ENCODE peak calls at places on chromosomes 5 and 9, in seven cellular contexts. One of them, this sample, is unnamed.

GRCh38 chr9:88530051-88530450 is 4.9 kb upstream of the NXNL2 start:
- DNase-seq in astrocyte of the spinal cord: peak; percentile 74
- DNase-seq in NCI-H187: no peak
- DNase-seq in GM03348: peak; percentile 69
- DNase-seq in NCI-H2171 treated with DMSO at 0.1 percent for 48 hours: no peak
- DNase-seq in NCI-H1417: no peak
- DNase-seq in NT2/D1: no peak
- DNase-seq in this sample: no peak

GRCh38 chr5:52043137-52043536 is 659.9 kb downstream of the ISL1 start:
- DNase-seq in NCI-H187: peak; percentile 49
- DNase-seq in NT2/D1: no peak
- DNase-seq in GM03348: no peak
- DNase-seq in NCI-H1417: no peak
- DNase-seq in astrocyte of the spinal cord: no peak
- DNase-seq in NCI-H2171 treated with DMSO at 0.1 percent for 48 hours: no peak
- DNase-seq in this sample: no peak

GRCh38 chr5:126982195-126982594 is 48.2 kb downstream of the MARCHF3 start:
- DNase-seq in astrocyte of the spinal cord: no peak
- DNase-seq in GM03348: no peak
- DNase-seq in NCI-H187: no peak
- DNase-seq in NCI-H2171 treated with DMSO at 0.1 percent for 48 hours: no peak
- DNase-seq in NT2/D1: no peak
- DNase-seq in NCI-H1417: no peak
- DNase-seq in this sample: no peak

GRCh38 chr5:173774212-173774850 is 113.8 kb upstream of the CPEB4 start:
- DNase-seq in NCI-H1417: no peak
- DNase-seq in GM03348: no peak
- DNase-seq in astrocyte of the spinal cord: no peak
- DNase-seq in NCI-H2171 treated with DMSO at 0.1 percent for 48 hours: no peak
- DNase-seq in NT2/D1: no peak
- DNase-seq in NCI-H187: no peak
- DNase-seq in this sample: no peak

GRCh38 chr5:1318659-1319251 is 23.9 kb upstream of the TERT start:
- DNase-seq in NCI-H1417: no peak
- DNase-seq in astrocyte of the spinal cord: no peak
- DNase-seq in GM03348: no peak
- DNase-seq in NT2/D1: no peak
- DNase-seq in NCI-H2171 treated with DMSO at 0.1 percent for 48 hours: no peak
- DNase-seq in NCI-H187: peak; percentile 53
- DNase-seq in this sample: no peak

GRCh38 chr5:144405986-144406385 is 235.3 kb downstream of the KCTD16 start:
- DNase-seq in NT2/D1: no peak
- DNase-seq in NCI-H1417: peak; percentile 41
- DNase-seq in GM03348: no peak
- DNase-seq in astrocyte of the spinal cord: no peak
- DNase-seq in NCI-H187: no peak
- DNase-seq in NCI-H2171 treated with DMSO at 0.1 percent for 48 hours: no peak
- DNase-seq in this sample: no peak

GRCh38 chr9:110971705-110972104 is 66.6 kb downstream of the LPAR1 start:
- DNase-seq in NCI-H1417: no peak
- DNase-seq in NCI-H2171 treated with DMSO at 0.1 percent for 48 hours: no peak
- DNase-seq in NT2/D1: no peak
- DNase-seq in astrocyte of the spinal cord: no peak
- DNase-seq in GM03348: no peak
- DNase-seq in NCI-H187: no peak
- DNase-seq in this sample: no peak

GRCh38 chr9:22645893-22646292 is 199.3 kb downstream of the DMRTA1 start:
- DNase-seq in NCI-H2171 treated with DMSO at 0.1 percent for 48 hours: no peak
- DNase-seq in GM03348: no peak
- DNase-seq in astrocyte of the spinal cord: peak; percentile 14
- DNase-seq in NCI-H1417: no peak
- DNase-seq in NCI-H187: no peak
- DNase-seq in NT2/D1: no peak
- DNase-seq in this sample: no peak

GRCh38 chr5:15943487-15943886 is 236.1 kb downstream of the MARCHF11 start:
- DNase-seq in astrocyte of the spinal cord: peak; percentile 28
- DNase-seq in NCI-H187: no peak
- DNase-seq in NCI-H2171 treated with DMSO at 0.1 percent for 48 hours: no peak
- DNase-seq in GM03348: peak; percentile 49
- DNase-seq in NT2/D1: no peak
- DNase-seq in NCI-H1417: no peak
- DNase-seq in this sample: no peak

GRCh38 chr9:115034801-115035200 is 83.2 kb downstream of the TNC start:
- DNase-seq in astrocyte of the spinal cord: peak; percentile 89
- DNase-seq in NCI-H1417: no peak
- DNase-seq in NCI-H2171 treated with DMSO at 0.1 percent for 48 hours: no peak
- DNase-seq in NCI-H187: no peak
- DNase-seq in GM03348: peak; percentile 81
- DNase-seq in NT2/D1: no peak
- DNase-seq in this sample: no peak

GRCh38 chr5:95801961-95802360 is 20.6 kb downstream of the GLRX start:
- DNase-seq in NCI-H187: no peak
- DNase-seq in GM03348: no peak
- DNase-seq in NCI-H1417: no peak
- DNase-seq in astrocyte of the spinal cord: no peak
- DNase-seq in NCI-H2171 treated with DMSO at 0.1 percent for 48 hours: no peak
- DNase-seq in NT2/D1: no peak
- DNase-seq in this sample: no peak

GRCh38 chr5:56552612-56553268 is 262.6 kb upstream of the MAP3K1 start:
- DNase-seq in GM03348: no peak
- DNase-seq in NCI-H2171 treated with DMSO at 0.1 percent for 48 hours: no peak
- DNase-seq in NCI-H1417: no peak
- DNase-seq in NCI-H187: no peak
- DNase-seq in NT2/D1: no peak
- DNase-seq in astrocyte of the spinal cord: peak; percentile 4
- DNase-seq in this sample: no peak

GRCh38 chr5:89233462-89233861 is 350.5 kb upstream of the MEF2C start:
- DNase-seq in NCI-H2171 treated with DMSO at 0.1 percent for 48 hours: no peak
- DNase-seq in GM03348: no peak
- DNase-seq in NT2/D1: no peak
- DNase-seq in astrocyte of the spinal cord: no peak
- DNase-seq in NCI-H187: no peak
- DNase-seq in NCI-H1417: no peak
- DNase-seq in this sample: no peak

GRCh38 chr5:76664065-76664464 is 40.9 kb upstream of the F2RL2 start:
- DNase-seq in NT2/D1: no peak
- DNase-seq in GM03348: no peak
- DNase-seq in astrocyte of the spinal cord: no peak
- DNase-seq in NCI-H2171 treated with DMSO at 0.1 percent for 48 hours: no peak
- DNase-seq in NCI-H1417: no peak
- DNase-seq in NCI-H187: no peak
- DNase-seq in this sample: no peak

GRCh38 chr9:111297061-111297824 is 32.8 kb downstream of the OR2K2 start:
- DNase-seq in NCI-H1417: no peak
- DNase-seq in NCI-H2171 treated with DMSO at 0.1 percent for 48 hours: no peak
- DNase-seq in NCI-H187: no peak
- DNase-seq in NT2/D1: no peak
- DNase-seq in astrocyte of the spinal cord: peak; percentile 14
- DNase-seq in GM03348: no peak
- DNase-seq in this sample: no peak

GRCh38 chr5:1480806-1481205 is 35.6 kb upstream of the SLC6A3 start:
- DNase-seq in astrocyte of the spinal cord: no peak
- DNase-seq in NCI-H1417: no peak
- DNase-seq in NCI-H2171 treated with DMSO at 0.1 percent for 48 hours: no peak
- DNase-seq in NT2/D1: no peak
- DNase-seq in NCI-H187: no peak
- DNase-seq in GM03348: no peak
- DNase-seq in this sample: no peak

GRCh38 chr5:170315154-170315553 is 17.6 kb upstream of the LCP2 start:
- DNase-seq in NCI-H187: no peak
- DNase-seq in NCI-H2171 treated with DMSO at 0.1 percent for 48 hours: no peak
- DNase-seq in GM03348: no peak
- DNase-seq in astrocyte of the spinal cord: no peak
- DNase-seq in NT2/D1: no peak
- DNase-seq in NCI-H1417: no peak
- DNase-seq in this sample: no peak

GRCh38 chr5:151239237-151239861 is 13.6 kb upstream of the GM2A start:
- DNase-seq in NCI-H1417: peak; percentile 46
- DNase-seq in NT2/D1: no peak
- DNase-seq in NCI-H2171 treated with DMSO at 0.1 percent for 48 hours: no peak
- DNase-seq in GM03348: peak; percentile 77
- DNase-seq in NCI-H187: peak; percentile 42
- DNase-seq in astrocyte of the spinal cord: peak; percentile 69
- DNase-seq in this sample: no peak

GRCh38 chr9:88236531-88237453 is 98.5 kb upstream of the SPATA31C2 start:
- DNase-seq in NCI-H187: no peak
- DNase-seq in GM03348: peak; percentile 80
- DNase-seq in NCI-H1417: no peak
- DNase-seq in NCI-H2171 treated with DMSO at 0.1 percent for 48 hours: peak; percentile 1
- DNase-seq in astrocyte of the spinal cord: no peak
- DNase-seq in NT2/D1: no peak
- DNase-seq in this sample: no peak

GRCh38 chr9:96574455-96574854 is 45.2 kb downstream of the CDC14B start:
- DNase-seq in NCI-H2171 treated with DMSO at 0.1 percent for 48 hours: no peak
- DNase-seq in NCI-H1417: no peak
- DNase-seq in GM03348: no peak
- DNase-seq in NCI-H187: no peak
- DNase-seq in NT2/D1: no peak
- DNase-seq in astrocyte of the spinal cord: no peak
- DNase-seq in this sample: no peak

GRCh38 chr5:130868186-130868821 is 296.8 kb downstream of the HINT1 start:
- DNase-seq in GM03348: peak; percentile 47
- DNase-seq in NT2/D1: no peak
- DNase-seq in astrocyte of the spinal cord: peak; percentile 25
- DNase-seq in NCI-H1417: no peak
- DNase-seq in NCI-H187: no peak
- DNase-seq in NCI-H2171 treated with DMSO at 0.1 percent for 48 hours: no peak
- DNase-seq in this sample: no peak

GRCh38 chr9:104872959-104873850 is 54.8 kb downstream of the ABCA1 start:
- DNase-seq in NCI-H2171 treated with DMSO at 0.1 percent for 48 hours: no peak
- DNase-seq in NCI-H187: no peak
- DNase-seq in NCI-H1417: no peak
- DNase-seq in astrocyte of the spinal cord: peak; percentile 95
- DNase-seq in NT2/D1: no peak
- DNase-seq in GM03348: peak; percentile 84
- DNase-seq in this sample: no peak

GRCh38 chr9:82882133-82882532 is 180.8 kb downstream of the RASEF start:
- DNase-seq in NCI-H2171 treated with DMSO at 0.1 percent for 48 hours: no peak
- DNase-seq in NT2/D1: no peak
- DNase-seq in astrocyte of the spinal cord: peak; percentile 39
- DNase-seq in GM03348: no peak
- DNase-seq in NCI-H187: no peak
- DNase-seq in NCI-H1417: no peak
- DNase-seq in this sample: no peak

GRCh38 chr5:83721878-83722779 is 1.5 kb upstream of the HAPLN1 start:
- DNase-seq in astrocyte of the spinal cord: peak; percentile 88
- DNase-seq in NT2/D1: peak; percentile 52
- DNase-seq in NCI-H1417: peak; percentile 81
- DNase-seq in GM03348: peak; percentile 89
- DNase-seq in NCI-H187: peak; percentile 59
- DNase-seq in NCI-H2171 treated with DMSO at 0.1 percent for 48 hours: peak; percentile 16
- DNase-seq in this sample: no peak

GRCh38 chr5:145178667-145179523 is 656.2 kb downstream of the PRELID2 start:
- DNase-seq in NCI-H187: no peak
- DNase-seq in NCI-H2171 treated with DMSO at 0.1 percent for 48 hours: no peak
- DNase-seq in NCI-H1417: no peak
- DNase-seq in astrocyte of the spinal cord: no peak
- DNase-seq in GM03348: peak; percentile 32
- DNase-seq in NT2/D1: peak; percentile 27
- DNase-seq in this sample: no peak

GRCh38 chr5:125257057-125257970 is 510.9 kb upstream of the ZNF608 start:
- DNase-seq in GM03348: peak; percentile 19
- DNase-seq in NT2/D1: no peak
- DNase-seq in NCI-H187: no peak
- DNase-seq in NCI-H1417: peak; percentile 76
- DNase-seq in NCI-H2171 treated with DMSO at 0.1 percent for 48 hours: peak; percentile 14
- DNase-seq in astrocyte of the spinal cord: no peak
- DNase-seq in this sample: no peak

GRCh38 chr9:128107971-128108783 is 19.4 kb downstream of the PTGES2 start:
- DNase-seq in NCI-H187: no peak
- DNase-seq in GM03348: no peak
- DNase-seq in astrocyte of the spinal cord: no peak
- DNase-seq in NCI-H1417: no peak
- DNase-seq in NT2/D1: no peak
- DNase-seq in NCI-H2171 treated with DMSO at 0.1 percent for 48 hours: no peak
- DNase-seq in this sample: no peak

GRCh38 chr9:77954018-77954417 is 77.6 kb downstream of the GNAQ start:
- DNase-seq in GM03348: no peak
- DNase-seq in NCI-H187: no peak
- DNase-seq in NT2/D1: no peak
- DNase-seq in astrocyte of the spinal cord: no peak
- DNase-seq in NCI-H2171 treated with DMSO at 0.1 percent for 48 hours: no peak
- DNase-seq in NCI-H1417: no peak
- DNase-seq in this sample: no peak

GRCh38 chr9:82140471-82140870 is 151.9 kb downstream of the SPATA31D1 start:
- DNase-seq in GM03348: no peak
- DNase-seq in NCI-H2171 treated with DMSO at 0.1 percent for 48 hours: no peak
- DNase-seq in NCI-H1417: no peak
- DNase-seq in astrocyte of the spinal cord: no peak
- DNase-seq in NT2/D1: no peak
- DNase-seq in NCI-H187: no peak
- DNase-seq in this sample: no peak

GRCh38 chr9:34578241-34579096 is 11.1 kb downstream of the CNTFR start:
- DNase-seq in NCI-H187: no peak
- DNase-seq in GM03348: peak; percentile 67
- DNase-seq in NCI-H1417: peak; percentile 57
- DNase-seq in NCI-H2171 treated with DMSO at 0.1 percent for 48 hours: no peak
- DNase-seq in NT2/D1: no peak
- DNase-seq in astrocyte of the spinal cord: peak; percentile 31
- DNase-seq in this sample: no peak

GRCh38 chr9:127566351-127567001 is 45.6 kb upstream of the STXBP1 start:
- DNase-seq in NCI-H2171 treated with DMSO at 0.1 percent for 48 hours: no peak
- DNase-seq in astrocyte of the spinal cord: no peak
- DNase-seq in NCI-H187: no peak
- DNase-seq in NT2/D1: no peak
- DNase-seq in GM03348: no peak
- DNase-seq in NCI-H1417: no peak
- DNase-seq in this sample: no peak

This sample was measured in Jurkat, Clone E6-1.